ENCODE peak calls at places on chromosomes 1 and 21, in eight cellular contexts. N is colonic mucosa, O is GM23248, G is PC-3, E is GM12878, D is mammary epithelial cell, S is IMR-90, R is H9. H is an unnamed sample.

GRCh38 chr1:48216941-48217340 is 5.6 kb upstream of the SLC5A9 start:
- DNase-seq in E (no peak), R (peak; percentile 26), S (no peak), G (no peak), O (no peak), N (no peak), D (no peak), H (peak; percentile 51)

GRCh38 chr1:205127646-205128045 is 5.9 kb upstream of the RBBP5 start:
- DNase-seq in E (no peak), O (no peak), N (no peak), S (no peak), D (no peak), G (no peak), R (no peak), H (no peak)

GRCh38 chr1:198423701-198424100 is 116.8 kb downstream of the ATP6V1G3 start:
- DNase-seq in G (no peak), D (peak; percentile 25), N (no peak), O (no peak), S (no peak), R (peak; percentile 30), E (no peak), H (peak; percentile 47)

GRCh38 chr1:218411101-218411500 is 66.0 kb downstream of the TGFB2 start:
- DNase-seq in D (no peak), N (no peak), R (no peak), O (peak; percentile 34), E (no peak), G (no peak), S (no peak), H (no peak)

GRCh38 chr21:29938968-29939858 is 583 bp downstream of the GRIK1 start:
- DNase-seq in S (no peak), G (no peak), E (no peak), O (peak; percentile 20), D (no peak), N (no peak), R (peak; percentile 52), H (peak; percentile 78)

GRCh38 chr1:93615201-93616150 is 66.2 kb downstream of the BCAR3 start:
- DNase-seq in N (peak; percentile 38), D (peak; percentile 78), E (peak; percentile 53), O (peak; percentile 89), R (peak; percentile 73), S (peak; percentile 77), G (peak; percentile 47), H (peak; percentile 93)

GRCh38 chr1:118963456-118964430 is 24.4 kb downstream of the TBX15 start:
- DNase-seq in R (no peak), D (peak; percentile 39), S (peak; percentile 30), N (no peak), O (peak; percentile 97), G (peak; percentile 35), E (no peak), H (no peak)

GRCh38 chr1:112344754-112345423 is 51.1 kb upstream of the CTTNBP2NL start:
- DNase-seq in R (no peak), E (no peak), G (no peak), N (no peak), D (no peak), S (no peak), O (no peak), H (peak; percentile 51)

GRCh38 chr1:45325816-45326506 is 734 bp upstream of the HPDL start:
- DNase-seq in N (no peak), O (peak; percentile 9), E (no peak), D (no peak), S (no peak), G (no peak), R (no peak), H (peak; percentile 46)

GRCh38 chr21:18547347-18547746 is 143.8 kb upstream of the TMPRSS15 start:
- DNase-seq in R (no peak), E (no peak), S (no peak), O (no peak), G (no peak), N (no peak), D (no peak), H (no peak)

GRCh38 chr1:119779869-119780356 is 11.2 kb upstream of the HMGCS2 start:
- DNase-seq in N (peak; percentile 84), E (no peak), S (peak; percentile 64), D (no peak), O (peak; percentile 67), G (peak; percentile 70), R (no peak), H (no peak)

GRCh38 chr1:162846256-162847212 is 14.4 kb downstream of the CCDC190 start:
- DNase-seq in N (no peak), O (peak; percentile 53), S (peak; percentile 88), R (no peak), G (peak; percentile 91), D (no peak), E (no peak), H (no peak)

GRCh38 chr21:45076245-45076661 is 1.9 kb downstream of the ADARB1 start:
- DNase-seq in R (peak; percentile 15), S (peak; percentile 68), N (no peak), G (peak; percentile 28), O (peak; percentile 70), E (no peak), D (peak; percentile 47), H (peak; percentile 41)

GRCh38 chr1:235134171-235134570 is 5.5 kb upstream of the TOMM20 start:
- DNase-seq in G (no peak), R (no peak), S (no peak), D (no peak), E (no peak), O (no peak), N (no peak), H (no peak)

GRCh38 chr1:53619811-53620619 is 118.9 kb downstream of the GLIS1 start:
- DNase-seq in R (peak; percentile 24), S (peak; percentile 81), E (no peak), O (peak; percentile 16), D (no peak), G (peak; percentile 18), N (no peak), H (peak; percentile 44)

GRCh38 chr1:25462732-25463131 is 32.0 kb downstream of the MACO1 start:
- DNase-seq in G (no peak), E (no peak), D (no peak), R (no peak), O (no peak), N (peak; percentile 28), S (no peak), H (no peak)

GRCh38 chr21:36542312-36543101 is 62.6 kb upstream of the CLDN14 start:
- DNase-seq in S (no peak), E (peak; percentile 70), G (no peak), N (no peak), D (no peak), O (no peak), R (peak; percentile 70), H (peak; percentile 81)

GRCh38 chr1:166114419-166114818 is 52.4 kb downstream of the FAM78B start:
- DNase-seq in R (no peak), E (no peak), O (no peak), S (no peak), N (no peak), D (no peak), G (no peak), H (no peak)

DNA sequence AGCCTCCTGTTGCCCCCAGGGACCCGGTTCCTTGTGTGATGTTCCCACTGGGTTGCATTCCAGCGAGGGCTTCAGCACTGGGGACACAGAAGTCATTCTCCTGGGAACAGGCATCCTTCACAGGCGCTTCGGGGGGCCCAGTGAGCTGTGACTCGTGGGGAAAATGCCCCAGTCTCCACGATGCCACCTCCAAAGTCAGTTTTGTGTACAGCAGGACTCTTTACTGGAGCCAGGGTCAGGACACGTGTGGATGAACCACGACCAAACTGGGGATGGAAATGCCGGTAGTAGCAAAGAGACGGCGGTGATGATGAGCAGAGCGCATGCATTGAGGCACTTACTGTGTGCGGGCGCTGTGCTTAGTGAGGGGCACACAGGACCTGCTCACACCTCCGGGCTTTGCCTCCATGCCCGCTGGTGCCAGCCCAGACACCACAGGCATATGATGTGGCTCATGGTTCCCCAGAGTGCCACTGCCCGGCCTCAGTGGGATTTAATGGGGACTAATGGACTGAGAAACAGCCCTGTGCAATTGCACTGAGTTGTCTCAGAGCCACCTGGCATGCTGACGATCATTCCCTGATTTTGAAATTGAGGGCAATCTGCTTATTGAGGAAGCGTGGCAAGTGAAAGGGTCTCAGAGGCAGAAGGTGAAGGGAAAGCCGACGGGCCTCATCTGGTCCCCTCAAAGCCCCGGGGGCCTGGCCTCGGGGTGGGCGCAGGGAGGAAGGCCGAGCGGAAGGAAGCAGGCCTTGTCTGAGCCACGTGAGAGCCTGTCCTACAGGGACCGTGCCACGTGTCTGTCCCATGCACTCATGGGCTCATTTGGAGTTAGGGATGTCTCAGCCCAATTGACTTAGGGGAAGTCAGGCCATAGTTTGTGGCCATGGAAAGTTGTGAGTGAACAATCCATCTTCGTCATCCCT is 91.4 kb downstream of the PDE9A start:
- DNase-seq in O (no peak), D (no peak), G (no peak), E (no peak), S (no peak), R (no peak), N (no peak), H (no peak)
- H3K27me3 ChIP-seq in O (peaks cover 41% of the 10 kb centered on the region), D (no peaks in the 10 kb centered on the region), G (no peaks in the 10 kb centered on the region), E (peaks cover 4% of the 10 kb centered on the region), S (peaks cover 2% of the 10 kb centered on the region), R (no peaks in the 10 kb centered on the region), N (no peaks in the 10 kb centered on the region), H (no peaks in the 10 kb centered on the region)

DNA sequence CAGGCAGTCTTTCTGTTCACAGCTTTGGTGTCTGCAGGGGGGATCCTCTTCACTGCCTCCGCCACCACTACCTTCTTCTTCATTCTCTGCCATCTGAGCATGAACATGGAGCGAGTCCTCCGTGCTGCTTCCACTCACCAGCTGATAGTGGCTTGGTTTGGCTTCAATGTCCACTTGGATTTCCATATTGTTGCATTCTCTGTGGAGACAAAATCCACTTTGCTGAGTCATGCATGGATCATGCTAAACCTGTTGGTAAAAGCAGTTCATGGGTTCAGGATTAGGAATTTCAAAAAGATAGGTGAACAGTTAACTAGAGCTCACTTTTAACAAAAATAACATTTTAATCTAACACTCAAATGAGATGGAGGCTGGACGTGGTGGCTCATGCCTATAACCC is 27.5 kb downstream of the RNF19B start:
- DNase-seq in S (peak; percentile 21), D (no peak), R (no peak), G (peak; percentile 54), N (no peak), E (no peak), O (no peak), H (no peak)
- H3K27ac ChIP-seq in S (no peak overlapping the region), D (no peak overlapping the region), R (no peak overlapping the region), G (peak overlapping the region; percentile 10), N (peak overlapping the region; percentile 94), E (no peak overlapping the region), O (no peak overlapping the region), H (no peak overlapping the region)

GRCh38 chr1:151514366-151514765 is 3.2 kb downstream of the CGN start:
- DNase-seq in O (no peak), D (no peak), G (no peak), N (no peak), E (no peak), S (no peak), R (no peak), H (no peak)
- H3K9ac ChIP-seq in O (no peak overlapping the region), D (no peak overlapping the region), G (peak overlapping the region; percentile 78), N (peak overlapping the region; percentile 85), E (no peak overlapping the region), S (no peak overlapping the region), R (no peak overlapping the region), H (no peak overlapping the region)

DNA sequence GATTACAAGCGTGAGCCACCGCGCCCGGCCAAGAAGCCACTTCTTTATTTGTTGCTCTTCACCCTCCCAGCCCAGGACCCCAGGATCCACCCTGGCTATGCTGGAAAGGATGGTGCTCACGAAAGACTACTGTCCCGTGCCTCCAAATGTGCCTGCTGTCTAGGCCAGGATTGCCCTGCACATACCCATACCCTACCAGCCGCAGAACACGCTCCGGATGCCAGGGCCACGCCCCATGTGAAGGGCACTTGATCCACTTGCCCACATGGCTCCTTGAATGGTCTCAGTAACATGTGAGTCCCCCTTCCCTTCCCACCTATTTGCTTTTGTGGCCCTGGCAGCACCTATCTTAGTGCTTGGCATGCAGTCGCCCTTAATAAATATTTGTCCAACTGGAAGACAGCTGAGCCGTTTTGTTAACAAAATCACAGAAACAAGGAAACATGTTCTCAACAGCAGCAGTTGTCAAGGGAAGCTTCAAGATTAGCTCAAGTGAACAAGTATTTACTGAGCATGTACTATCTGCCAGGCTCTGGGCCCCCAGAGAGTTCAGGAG is 13.8 kb upstream of the UBXN10 start:
- DNase-seq in R (no peak), S (no peak), O (no peak), N (no peak), G (peak; percentile 37), E (no peak), D (no peak), H (no peak)
- H3K27me3 ChIP-seq in R (no peaks in the 10 kb centered on the region), S (peaks cover 17% of the 10 kb centered on the region), O (peaks cover 11% of the 10 kb centered on the region), N (no peaks in the 10 kb centered on the region), G (no peaks in the 10 kb centered on the region), E (no peaks in the 10 kb centered on the region), D (no peaks in the 10 kb centered on the region), H (peaks cover 5% of the 10 kb centered on the region)